ENCODE peak calls at places on chromosomes 12 and 14, in five cellular contexts. One of them, this sample, is unnamed.

GRCh38 chr14:99606359-99606758 is 2.4 kb upstream of the CCDC85C start:
- DNase-seq in right lobe of liver: no peak
- DNase-seq in fibroblast of mammary gland: no peak
- DNase-seq in psoas muscle: no peak
- DNase-seq in NCI-H2081: no peak
- DNase-seq in this sample: no peak

GRCh38 chr12:116910280-116910644 is 488 bp upstream of the FBXW8 start:
- DNase-seq in NCI-H2081: no peak
- DNase-seq in right lobe of liver: no peak
- DNase-seq in fibroblast of mammary gland: no peak
- DNase-seq in psoas muscle: no peak
- DNase-seq in this sample: no peak

GRCh38 chr12:97017213-97017612 is 110.2 kb downstream of the NEDD1 start:
- DNase-seq in psoas muscle: no peak
- DNase-seq in NCI-H2081: no peak
- DNase-seq in fibroblast of mammary gland: no peak
- DNase-seq in right lobe of liver: no peak
- DNase-seq in this sample: no peak

GRCh38 chr14:82511399-82511798 is 977.7 kb upstream of the SEL1L start:
- DNase-seq in fibroblast of mammary gland: no peak
- DNase-seq in right lobe of liver: no peak
- DNase-seq in psoas muscle: no peak
- DNase-seq in NCI-H2081: no peak
- DNase-seq in this sample: no peak

GRCh38 chr12:57130941-57131340 is 2.7 kb downstream of the LRP1 start:
- DNase-seq in fibroblast of mammary gland: no peak
- DNase-seq in NCI-H2081: no peak
- DNase-seq in right lobe of liver: peak
- DNase-seq in psoas muscle: no peak
- DNase-seq in this sample: no peak

GRCh38 chr12:120429368-120429767 is 8.5 kb upstream of the COX6A1 start:
- DNase-seq in psoas muscle: no peak
- DNase-seq in NCI-H2081: no peak
- DNase-seq in right lobe of liver: no peak
- DNase-seq in fibroblast of mammary gland: no peak
- DNase-seq in this sample: no peak

GRCh38 chr12:118520954-118521353 is 144.6 kb downstream of the SUDS3 start:
- DNase-seq in NCI-H2081: no peak
- DNase-seq in fibroblast of mammary gland: no peak
- DNase-seq in psoas muscle: no peak
- DNase-seq in right lobe of liver: no peak
- DNase-seq in this sample: no peak

GRCh38 chr14:96194657-96195431 is 9.8 kb upstream of the BDKRB2 start:
- DNase-seq in psoas muscle: no peak
- DNase-seq in right lobe of liver: no peak
- DNase-seq in fibroblast of mammary gland: peak
- DNase-seq in NCI-H2081: no peak
- DNase-seq in this sample: no peak

GRCh38 chr14:91367173-91368171 is 50.1 kb downstream of the CCDC88C start:
- DNase-seq in right lobe of liver: no peak
- DNase-seq in psoas muscle: no peak
- DNase-seq in fibroblast of mammary gland: no peak
- DNase-seq in NCI-H2081: no peak
- DNase-seq in this sample: no peak

GRCh38 chr12:13000616-13000934 is 510 bp upstream of the HEBP1 start:
- DNase-seq in fibroblast of mammary gland: no peak
- DNase-seq in psoas muscle: no peak
- DNase-seq in right lobe of liver: no peak
- DNase-seq in NCI-H2081: peak
- DNase-seq in this sample: peak

GRCh38 chr12:121838096-121838495 is 20.6 kb downstream of the HPD start:
- DNase-seq in psoas muscle: no peak
- DNase-seq in NCI-H2081: no peak
- DNase-seq in fibroblast of mammary gland: no peak
- DNase-seq in right lobe of liver: no peak
- DNase-seq in this sample: no peak

GRCh38 chr12:68918960-68919359 is 14.0 kb downstream of the CPM start:
- DNase-seq in right lobe of liver: no peak
- DNase-seq in fibroblast of mammary gland: no peak
- DNase-seq in NCI-H2081: no peak
- DNase-seq in psoas muscle: no peak
- DNase-seq in this sample: no peak

GRCh38 chr12:64042901-64043300 is 179.2 kb downstream of the KICS2 start:
- DNase-seq in fibroblast of mammary gland: peak
- DNase-seq in psoas muscle: no peak
- DNase-seq in NCI-H2081: no peak
- DNase-seq in right lobe of liver: no peak
- DNase-seq in this sample: no peak

GRCh38 chr12:40829738-40830144 is 137.5 kb downstream of the CNTN1 start:
- DNase-seq in NCI-H2081: no peak
- DNase-seq in psoas muscle: no peak
- DNase-seq in right lobe of liver: no peak
- DNase-seq in fibroblast of mammary gland: peak
- DNase-seq in this sample: no peak

GRCh38 chr12:51922762-51923505 is 15.6 kb downstream of the ACVRL1 start:
- DNase-seq in fibroblast of mammary gland: peak
- DNase-seq in psoas muscle: peak
- DNase-seq in NCI-H2081: no peak
- DNase-seq in right lobe of liver: peak
- DNase-seq in this sample: peak

GRCh38 chr14:102935756-102936155 is 13.3 kb downstream of the AMN start:
- DNase-seq in right lobe of liver: no peak
- DNase-seq in psoas muscle: no peak
- DNase-seq in NCI-H2081: no peak
- DNase-seq in fibroblast of mammary gland: no peak
- DNase-seq in this sample: no peak

GRCh38 chr14:77549451-77549850 is 50.8 kb upstream of the ISM2 start:
- DNase-seq in right lobe of liver: no peak
- DNase-seq in fibroblast of mammary gland: no peak
- DNase-seq in NCI-H2081: no peak
- DNase-seq in psoas muscle: no peak
- DNase-seq in this sample: no peak

GRCh38 chr14:69325646-69326265 is 65.8 kb downstream of the GALNT16 start:
- DNase-seq in psoas muscle: no peak
- DNase-seq in NCI-H2081: no peak
- DNase-seq in fibroblast of mammary gland: no peak
- DNase-seq in right lobe of liver: peak
- DNase-seq in this sample: no peak

GRCh38 chr14:22509036-22509709 is 79.9 kb downstream of the DAD1 start:
- DNase-seq in fibroblast of mammary gland: no peak
- DNase-seq in NCI-H2081: no peak
- DNase-seq in psoas muscle: no peak
- DNase-seq in right lobe of liver: no peak
- DNase-seq in this sample: no peak

GRCh38 chr12:47277972-47278448 is 198.3 kb upstream of the AMIGO2 start:
- DNase-seq in right lobe of liver: no peak
- DNase-seq in psoas muscle: no peak
- DNase-seq in fibroblast of mammary gland: peak
- DNase-seq in NCI-H2081: no peak
- DNase-seq in this sample: no peak

GRCh38 chr12:70372881-70373280 is 6.8 kb downstream of the KCNMB4 start:
- DNase-seq in NCI-H2081: no peak
- DNase-seq in right lobe of liver: no peak
- DNase-seq in fibroblast of mammary gland: no peak
- DNase-seq in psoas muscle: no peak
- DNase-seq in this sample: no peak

GRCh38 chr14:49972840-49973239 is 80.0 kb downstream of the ARF6 start:
- DNase-seq in fibroblast of mammary gland: peak
- DNase-seq in right lobe of liver: no peak
- DNase-seq in psoas muscle: no peak
- DNase-seq in NCI-H2081: peak
- DNase-seq in this sample: no peak

GRCh38 chr12:127926004-127926403 is 341.0 kb upstream of the TMEM132C start:
- DNase-seq in psoas muscle: no peak
- DNase-seq in NCI-H2081: no peak
- DNase-seq in right lobe of liver: no peak
- DNase-seq in fibroblast of mammary gland: peak
- DNase-seq in this sample: no peak

GRCh38 chr12:104902125-104902524 is 56.0 kb downstream of the SLC41A2 start:
- DNase-seq in psoas muscle: no peak
- DNase-seq in right lobe of liver: no peak
- DNase-seq in fibroblast of mammary gland: no peak
- DNase-seq in NCI-H2081: no peak
- DNase-seq in this sample: no peak

This sample was measured in right atrium auricular region.